ENCODE peak calls at places on chromosomes 3 and 15, in seven cellular contexts. One of them, this sample, is unnamed.

GRCh38 chr15:99100245-99101173 is 4.4 kb upstream of the SYNM start:
- DNase-seq in H1: no peak
- DNase-seq in mesenchymal stem cell: peak; percentile 76
- DNase-seq in IMR-90: peak; percentile 63
- DNase-seq in neuronal stem cell: peak; percentile 67
- DNase-seq in trophoblast cell: peak; percentile 74
- DNase-seq in mesendoderm: peak; percentile 82
- DNase-seq in this sample: peak; percentile 85

GRCh38 chr3:26428992-26429391 is 193.6 kb upstream of the LRRC3B start:
- DNase-seq in H1: no peak
- DNase-seq in trophoblast cell: no peak
- DNase-seq in mesendoderm: no peak
- DNase-seq in IMR-90: no peak
- DNase-seq in neuronal stem cell: no peak
- DNase-seq in mesenchymal stem cell: no peak
- DNase-seq in this sample: no peak

GRCh38 chr3:20052851-20053250 is 12.6 kb downstream of the KAT2B start:
- DNase-seq in IMR-90: no peak
- DNase-seq in H1: no peak
- DNase-seq in mesendoderm: no peak
- DNase-seq in trophoblast cell: no peak
- DNase-seq in neuronal stem cell: no peak
- DNase-seq in mesenchymal stem cell: no peak
- DNase-seq in this sample: no peak

GRCh38 chr3:45224824-45225464 is 1.1 kb downstream of the TMEM158 start:
- DNase-seq in IMR-90: peak; percentile 78
- DNase-seq in trophoblast cell: peak; percentile 88
- DNase-seq in mesendoderm: peak; percentile 89
- DNase-seq in H1: peak; percentile 31
- DNase-seq in mesenchymal stem cell: peak; percentile 83
- DNase-seq in neuronal stem cell: peak; percentile 79
- DNase-seq in this sample: peak; percentile 82

GRCh38 chr3:187788984-187789857 is 44.0 kb upstream of the BCL6 start:
- DNase-seq in neuronal stem cell: no peak
- DNase-seq in IMR-90: no peak
- DNase-seq in mesendoderm: no peak
- DNase-seq in trophoblast cell: no peak
- DNase-seq in mesenchymal stem cell: no peak
- DNase-seq in H1: no peak
- DNase-seq in this sample: no peak

GRCh38 chr15:29029651-29030195 is 143.9 kb downstream of the APBA2 start:
- DNase-seq in mesenchymal stem cell: no peak
- DNase-seq in neuronal stem cell: no peak
- DNase-seq in H1: no peak
- DNase-seq in trophoblast cell: no peak
- DNase-seq in mesendoderm: no peak
- DNase-seq in IMR-90: no peak
- DNase-seq in this sample: no peak

GRCh38 chr15:78156653-78157052 is 7.5 kb downstream of the IDH3A start:
- DNase-seq in neuronal stem cell: no peak
- DNase-seq in H1: no peak
- DNase-seq in mesendoderm: no peak
- DNase-seq in trophoblast cell: no peak
- DNase-seq in mesenchymal stem cell: no peak
- DNase-seq in IMR-90: no peak
- DNase-seq in this sample: no peak

GRCh38 chr15:81434882-81435281 is 60.9 kb upstream of the TMC3 start:
- DNase-seq in mesenchymal stem cell: no peak
- DNase-seq in trophoblast cell: no peak
- DNase-seq in neuronal stem cell: no peak
- DNase-seq in mesendoderm: no peak
- DNase-seq in H1: no peak
- DNase-seq in IMR-90: no peak
- DNase-seq in this sample: no peak

GRCh38 chr15:42843699-42844098 is 76.9 kb downstream of the TTBK2 start:
- DNase-seq in H1: no peak
- DNase-seq in neuronal stem cell: no peak
- DNase-seq in mesenchymal stem cell: no peak
- DNase-seq in mesendoderm: no peak
- DNase-seq in trophoblast cell: no peak
- DNase-seq in IMR-90: no peak
- DNase-seq in this sample: no peak

GRCh38 chr15:37095993-37096877 is 4.1 kb downstream of the MEIS2 start:
- DNase-seq in IMR-90: no peak
- DNase-seq in neuronal stem cell: peak; percentile 17
- DNase-seq in mesenchymal stem cell: peak; percentile 58
- DNase-seq in mesendoderm: peak; percentile 70
- DNase-seq in H1: no peak
- DNase-seq in trophoblast cell: no peak
- DNase-seq in this sample: peak; percentile 67

GRCh38 chr3:113104746-113105479 is 106.4 kb upstream of the BOC start:
- DNase-seq in H1: no peak
- DNase-seq in IMR-90: no peak
- DNase-seq in mesenchymal stem cell: no peak
- DNase-seq in neuronal stem cell: no peak
- DNase-seq in mesendoderm: peak; percentile 36
- DNase-seq in trophoblast cell: no peak
- DNase-seq in this sample: no peak

GRCh38 chr15:62020576-62021160 is 39.6 kb downstream of the VPS13C start:
- DNase-seq in H1: no peak
- DNase-seq in mesendoderm: no peak
- DNase-seq in IMR-90: peak; percentile 54
- DNase-seq in trophoblast cell: no peak
- DNase-seq in mesenchymal stem cell: no peak
- DNase-seq in neuronal stem cell: no peak
- DNase-seq in this sample: no peak

GRCh38 chr3:53221827-53222182 is 34.0 kb downstream of the TKT start:
- DNase-seq in H1: no peak
- DNase-seq in neuronal stem cell: no peak
- DNase-seq in trophoblast cell: no peak
- DNase-seq in mesenchymal stem cell: no peak
- DNase-seq in mesendoderm: no peak
- DNase-seq in IMR-90: no peak
- DNase-seq in this sample: no peak

GRCh38 chr15:78716651-78717050 is 75.6 kb upstream of the CHRNB4 start:
- DNase-seq in H1: no peak
- DNase-seq in trophoblast cell: peak; percentile 7
- DNase-seq in mesenchymal stem cell: no peak
- DNase-seq in IMR-90: peak; percentile 16
- DNase-seq in neuronal stem cell: no peak
- DNase-seq in mesendoderm: no peak
- DNase-seq in this sample: no peak

GRCh38 chr3:146574173-146574572 is 29.8 kb upstream of the PLSCR1 start:
- DNase-seq in H1: no peak
- DNase-seq in IMR-90: no peak
- DNase-seq in mesenchymal stem cell: no peak
- DNase-seq in neuronal stem cell: no peak
- DNase-seq in mesendoderm: no peak
- DNase-seq in trophoblast cell: no peak
- DNase-seq in this sample: no peak

GRCh38 chr3:156483961-156484787 is 70.7 kb downstream of the SSR3 start:
- DNase-seq in mesendoderm: no peak
- DNase-seq in mesenchymal stem cell: peak; percentile 81
- DNase-seq in neuronal stem cell: no peak
- DNase-seq in trophoblast cell: no peak
- DNase-seq in IMR-90: peak; percentile 66
- DNase-seq in H1: no peak
- DNase-seq in this sample: no peak

GRCh38 chr3:82311901-82312300 is 550.5 kb upstream of the GBE1 start:
- DNase-seq in trophoblast cell: no peak
- DNase-seq in mesenchymal stem cell: no peak
- DNase-seq in IMR-90: no peak
- DNase-seq in H1: no peak
- DNase-seq in mesendoderm: no peak
- DNase-seq in neuronal stem cell: no peak
- DNase-seq in this sample: no peak

GRCh38 chr3:149131594-149131993 is 2.2 kb downstream of the HPS3 start:
- DNase-seq in H1: no peak
- DNase-seq in mesendoderm: no peak
- DNase-seq in trophoblast cell: no peak
- DNase-seq in neuronal stem cell: no peak
- DNase-seq in IMR-90: no peak
- DNase-seq in mesenchymal stem cell: no peak
- DNase-seq in this sample: no peak

GRCh38 chr3:55718956-55719355 is 231.8 kb upstream of the WNT5A start:
- DNase-seq in trophoblast cell: no peak
- DNase-seq in mesenchymal stem cell: no peak
- DNase-seq in H1: no peak
- DNase-seq in neuronal stem cell: no peak
- DNase-seq in IMR-90: no peak
- DNase-seq in mesendoderm: no peak
- DNase-seq in this sample: no peak

GRCh38 chr15:75827691-75828090 is 15.6 kb upstream of the UBE2Q2 start:
- DNase-seq in H1: no peak
- DNase-seq in trophoblast cell: peak; percentile 47
- DNase-seq in IMR-90: no peak
- DNase-seq in mesendoderm: peak; percentile 34
- DNase-seq in mesenchymal stem cell: no peak
- DNase-seq in neuronal stem cell: no peak
- DNase-seq in this sample: no peak

GRCh38 chr15:75823860-75824613 is 19.2 kb upstream of the UBE2Q2 start:
- DNase-seq in IMR-90: no peak
- DNase-seq in trophoblast cell: peak; percentile 97
- DNase-seq in H1: no peak
- DNase-seq in mesendoderm: peak; percentile 98
- DNase-seq in mesenchymal stem cell: no peak
- DNase-seq in neuronal stem cell: peak; percentile 64
- DNase-seq in this sample: peak; percentile 86

GRCh38 chr15:75820206-75820605 is 23.0 kb upstream of the UBE2Q2 start:
- DNase-seq in IMR-90: no peak
- DNase-seq in mesendoderm: no peak
- DNase-seq in mesenchymal stem cell: no peak
- DNase-seq in H1: no peak
- DNase-seq in trophoblast cell: no peak
- DNase-seq in neuronal stem cell: no peak
- DNase-seq in this sample: no peak

GRCh38 chr15:75821946-75822345 is 21.3 kb upstream of the UBE2Q2 start:
- DNase-seq in trophoblast cell: no peak
- DNase-seq in mesendoderm: no peak
- DNase-seq in IMR-90: no peak
- DNase-seq in neuronal stem cell: no peak
- DNase-seq in H1: no peak
- DNase-seq in mesenchymal stem cell: no peak
- DNase-seq in this sample: no peak

GRCh38 chr15:75822685-75823278 is 20.5 kb upstream of the UBE2Q2 start:
- DNase-seq in mesendoderm: no peak
- DNase-seq in IMR-90: no peak
- DNase-seq in trophoblast cell: no peak
- DNase-seq in neuronal stem cell: no peak
- DNase-seq in mesenchymal stem cell: no peak
- DNase-seq in H1: no peak
- DNase-seq in this sample: no peak
- H3K4ac ChIP-seq in mesendoderm: no peak overlapping the region
- H3K4ac ChIP-seq in IMR-90: no peak overlapping the region
- H3K4ac ChIP-seq in trophoblast cell: peak overlapping the region; percentile 1
- H3K4ac ChIP-seq in neuronal stem cell: no peak overlapping the region
- H3K4ac ChIP-seq in mesenchymal stem cell: no peak overlapping the region
- H3K4ac ChIP-seq in H1: no peak overlapping the region
- H3K4ac ChIP-seq in this sample: no peak overlapping the region

GRCh38 chr3:134235677-134236076 is 15.0 kb downstream of the RYK start:
- DNase-seq in H1: no peak
- DNase-seq in IMR-90: no peak
- DNase-seq in mesenchymal stem cell: no peak
- DNase-seq in trophoblast cell: no peak
- DNase-seq in neuronal stem cell: no peak
- DNase-seq in mesendoderm: peak; percentile 39
- DNase-seq in this sample: no peak
- H3K23ac ChIP-seq in H1: no peak overlapping the region
- H3K23ac ChIP-seq in IMR-90: peak overlapping the region; percentile 13
- H3K23ac ChIP-seq in mesenchymal stem cell: no peak overlapping the region
- H3K23ac ChIP-seq in trophoblast cell: no peak overlapping the region
- H3K23ac ChIP-seq in neuronal stem cell: no peak overlapping the region
- H3K23ac ChIP-seq in mesendoderm: no peak overlapping the region
- H3K23ac ChIP-seq in this sample: no peak overlapping the region

DNA sequence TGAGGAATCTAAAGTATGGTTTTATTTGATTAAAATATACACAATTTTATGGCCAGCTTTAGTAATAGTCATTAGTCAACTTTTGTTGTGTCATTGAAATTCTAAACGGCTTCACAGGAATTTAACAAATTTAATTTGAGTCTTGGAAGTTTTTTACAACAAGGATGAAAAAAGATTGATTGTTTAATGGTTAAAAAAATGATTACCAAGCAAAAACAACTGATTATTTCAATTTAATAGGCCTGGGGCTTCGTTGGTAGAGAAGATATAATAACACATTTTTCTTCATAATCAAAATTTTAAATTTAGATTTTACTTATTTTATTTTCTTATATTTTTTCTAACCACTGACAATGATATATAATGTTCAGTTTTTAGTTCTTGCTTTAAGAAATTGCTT is 4.4 kb downstream of the MME start:
- DNase-seq in H1: no peak
- DNase-seq in mesenchymal stem cell: no peak
- DNase-seq in mesendoderm: no peak
- DNase-seq in neuronal stem cell: no peak
- DNase-seq in trophoblast cell: no peak
- DNase-seq in IMR-90: no peak
- DNase-seq in this sample: no peak
- H3K4ac ChIP-seq in H1: no peak overlapping the region
- H3K4ac ChIP-seq in mesenchymal stem cell: no peak overlapping the region
- H3K4ac ChIP-seq in mesendoderm: no peak overlapping the region
- H3K4ac ChIP-seq in neuronal stem cell: no peak overlapping the region
- H3K4ac ChIP-seq in trophoblast cell: no peak overlapping the region
- H3K4ac ChIP-seq in IMR-90: no peak overlapping the region
- H3K4ac ChIP-seq in this sample: no peak overlapping the region

GRCh38 chr3:108223928-108224327 is 1.7 kb upstream of the IFT57 start:
- DNase-seq in H1: no peak
- DNase-seq in neuronal stem cell: no peak
- DNase-seq in IMR-90: peak; percentile 48
- DNase-seq in mesendoderm: no peak
- DNase-seq in trophoblast cell: no peak
- DNase-seq in mesenchymal stem cell: peak; percentile 62
- DNase-seq in this sample: no peak

GRCh38 chr3:108222813-108223307 is 636 bp upstream of the IFT57 start:
- DNase-seq in neuronal stem cell: peak; percentile 15
- DNase-seq in H1: no peak
- DNase-seq in mesenchymal stem cell: no peak
- DNase-seq in IMR-90: peak; percentile 18
- DNase-seq in mesendoderm: peak; percentile 11
- DNase-seq in trophoblast cell: no peak
- DNase-seq in this sample: no peak

GRCh38 chr3:108221911-108222812 is at the start of gene IFT57:
- DNase-seq in mesenchymal stem cell: peak; percentile 99
- DNase-seq in H1: peak; percentile 88
- DNase-seq in neuronal stem cell: peak; percentile 97
- DNase-seq in mesendoderm: peak; percentile 99
- DNase-seq in IMR-90: peak; percentile 98
- DNase-seq in trophoblast cell: peak; percentile 98
- DNase-seq in this sample: peak; percentile 99

GRCh38 chr3:108227131-108227530 is 4.9 kb upstream of the IFT57 start:
- DNase-seq in trophoblast cell: no peak
- DNase-seq in neuronal stem cell: no peak
- DNase-seq in IMR-90: no peak
- DNase-seq in H1: no peak
- DNase-seq in mesenchymal stem cell: no peak
- DNase-seq in mesendoderm: no peak
- DNase-seq in this sample: no peak

DNA sequence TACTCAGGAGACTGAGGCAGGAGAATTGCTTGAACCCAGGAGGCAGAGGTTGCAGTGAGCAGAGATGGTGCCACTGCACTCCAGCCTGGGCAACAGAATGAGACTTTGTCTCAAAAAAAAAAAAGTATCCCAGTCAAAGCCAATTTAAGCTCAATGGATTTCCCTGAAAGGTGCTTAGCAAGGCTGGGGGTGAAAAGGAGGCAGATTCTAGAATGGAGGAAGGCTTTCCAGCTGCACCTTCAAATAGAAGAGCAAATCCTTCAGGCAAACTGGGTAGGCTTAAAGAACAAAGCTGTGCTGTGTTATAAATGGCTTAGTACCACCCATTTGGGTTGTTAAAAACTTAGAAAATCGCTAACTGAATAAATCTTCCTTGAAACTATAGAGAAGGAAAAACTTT is 3.0 kb upstream of the IFT57 start:
- DNase-seq in mesendoderm: no peak
- DNase-seq in H1: no peak
- DNase-seq in trophoblast cell: no peak
- DNase-seq in mesenchymal stem cell: no peak
- DNase-seq in IMR-90: no peak
- DNase-seq in neuronal stem cell: peak; percentile 44
- DNase-seq in this sample: no peak
- H3K23ac ChIP-seq in mesendoderm: no peak overlapping the region
- H3K23ac ChIP-seq in H1: no peak overlapping the region
- H3K23ac ChIP-seq in trophoblast cell: no peak overlapping the region
- H3K23ac ChIP-seq in mesenchymal stem cell: no peak overlapping the region
- H3K23ac ChIP-seq in IMR-90: no peak overlapping the region
- H3K23ac ChIP-seq in neuronal stem cell: no peak overlapping the region
- H3K23ac ChIP-seq in this sample: no peak overlapping the region